ENCODE peak calls at places on chromosome 20, in nine cellular contexts. T, B, S, N, X, Y, Q, W and Z are unnamed samples. For H3K27me3, the result is how much of the 10 kb centered on the place peaks cover.

GRCh38 chr20:50191566-50192363 is 1.1 kb downstream of the CEBPB start:
- DNase-seq in T (peak), B (peak), S (peak), N (peak), X (peak), Y (no peak), Q (peak), W (peak), Z (peak)

GRCh38 chr20:57493091-57493615 is 31.8 kb downstream of the CTCFL start:
- DNase-seq in T (no peak), B (no peak), S (no peak), N (no peak), X (no peak), Y (no peak), Q (no peak), W (no peak), Z (no peak)

GRCh38 chr20:34069341-34070078 is 42.5 kb downstream of the EIF2S2 start:
- DNase-seq in T (peak), B (peak), S (peak), N (no peak), X (peak), Y (no peak), Q (peak), W (peak), Z (peak)

GRCh38 chr20:13325033-13325432 is 104.0 kb downstream of the ISM1 start:
- DNase-seq in T (peak), B (no peak), S (peak), N (no peak), X (no peak), Y (no peak), Q (no peak), W (no peak), Z (peak)

GRCh38 chr20:60011512-60012507 is 53.6 kb downstream of the CDH26 start:
- DNase-seq in T (no peak), B (no peak), S (no peak), N (no peak), X (no peak), Y (no peak), Q (no peak), W (no peak), Z (peak)

GRCh38 chr20:13013411-13013810 is 4.6 kb downstream of the SPTLC3 start:
- DNase-seq in T (no peak), B (no peak), S (no peak), N (no peak), X (no peak), Y (no peak), Q (no peak), W (no peak), Z (no peak)

GRCh38 chr20:11054266-11055025 is 380.6 kb upstream of the JAG1 start:
- DNase-seq in T (no peak), B (no peak), S (no peak), N (no peak), X (no peak), Y (no peak), Q (no peak), W (no peak), Z (no peak)

GRCh38 chr20:51365670-51366069 is 176.8 kb downstream of the NFATC2 start:
- DNase-seq in T (peak), B (peak), S (no peak), N (no peak), X (no peak), Y (no peak), Q (no peak), W (no peak), Z (no peak)

GRCh38 chr20:37350655-37351574 is 5.0 kb downstream of the SRC start:
- DNase-seq in T (no peak), B (no peak), S (no peak), N (peak), X (no peak), Y (no peak), Q (no peak), W (no peak), Z (no peak)

GRCh38 chr20:39986231-39986904 is 702.7 kb downstream of the MAFB start:
- DNase-seq in T (peak), B (peak), S (peak), N (peak), X (peak), Y (no peak), Q (no peak), W (no peak), Z (no peak)

GRCh38 chr20:45905505-45906079 is 6.4 kb downstream of the PLTP start:
- DNase-seq in T (peak), B (peak), S (no peak), N (no peak), X (no peak), Y (no peak), Q (no peak), W (no peak), Z (no peak)
- H3K27ac ChIP-seq in T (no peak), B (no peak), S (no peak), N (no peak), X (no peak), Y (peak), Q (no peak), W (no peak), Z (no peak)

DNA sequence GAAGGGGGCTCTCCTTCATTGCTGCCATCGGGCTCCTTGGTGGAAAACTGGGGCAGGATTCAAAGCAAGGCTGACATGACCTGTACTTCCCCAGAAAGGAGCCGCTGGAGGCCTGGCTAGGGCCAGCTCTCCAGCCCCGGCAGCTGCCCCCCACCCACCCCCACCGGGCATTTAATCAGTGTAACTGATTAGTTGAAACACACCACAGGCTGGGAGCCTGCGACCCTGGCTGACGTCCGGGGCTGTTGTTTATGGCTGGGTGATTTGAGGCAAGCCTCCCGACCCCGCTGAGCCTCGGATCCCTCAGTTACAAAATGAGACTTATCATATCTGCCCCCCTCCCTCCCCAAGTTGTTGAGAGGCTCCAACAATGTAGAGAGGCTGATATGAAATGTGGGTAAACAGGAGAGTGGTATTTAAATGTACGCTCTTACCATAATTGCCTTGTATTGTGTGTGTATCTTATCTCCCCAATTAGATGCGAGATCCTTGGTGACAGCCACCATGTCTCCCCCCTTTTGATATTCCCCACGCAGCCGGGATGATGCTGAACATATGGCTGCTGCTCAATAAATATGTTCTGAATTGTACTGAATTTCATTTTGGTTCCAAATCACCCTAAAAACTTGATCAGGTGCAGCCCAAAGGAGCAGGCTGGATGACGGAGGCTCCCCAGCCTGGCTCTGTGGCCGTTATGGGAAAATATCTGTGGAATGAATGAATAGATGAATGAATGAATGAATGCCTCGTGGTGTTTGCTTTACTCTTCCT is 31.7 kb upstream of the APCDD1L start:
- DNase-seq in T (no peak), B (no peak), S (no peak), N (no peak), X (no peak), Y (no peak), Q (no peak), W (no peak), Z (peak)
- H3K27me3 ChIP-seq in T (under half), B (under half), S (half or more), N (under half), X (under half), Y (under half), Q (under half), W (under half), Z (under half)

GRCh38 chr20:63896136-63896890 is 1.4 kb downstream of the DNAJC5 start:
- DNase-seq in T (peak), B (peak), S (peak), N (peak), X (peak), Y (no peak), Q (no peak), W (no peak), Z (peak)
- H3K27ac ChIP-seq in T (peak), B (peak), S (peak), N (peak), X (peak), Y (peak), Q (peak), W (peak), Z (peak)

GRCh38 chr20:5884465-5885335 is 65.6 kb downstream of the TRMT6 start:
- DNase-seq in T (no peak), B (no peak), S (no peak), N (no peak), X (no peak), Y (no peak), Q (no peak), W (no peak), Z (no peak)
- H3K27me3 ChIP-seq in T (under half), B (under half), S (under half), N (under half), X (under half), Y (under half), Q (under half), W (under half), Z (under half)

GRCh38 chr20:25584905-25585704 is at the start of gene NINL:
- DNase-seq in T (peak), B (peak), S (no peak), N (peak), X (peak), Y (no peak), Q (peak), W (peak), Z (peak)
- H3K27ac ChIP-seq in T (peak), B (no peak), S (no peak), N (peak), X (peak), Y (no peak), Q (peak), W (peak), Z (peak)